ENCODE peak calls at places on chromosomes 12 and 14, in eight cellular contexts. S is GM12891, R is GM12892, F is HL-60, K is endothelial cell of umbilical vein, I is spleen, N is stomach, Z is prostate gland. C is an unnamed sample.

GRCh38 chr12:71755146-71755892 is 656 bp downstream of the RAB21 start:
- DNase-seq in F (peak; percentile 46), I (no peak), Z (peak; percentile 25), S (peak; percentile 25), N (peak; percentile 46), R (peak; percentile 27), K (peak; percentile 70), C (peak; percentile 56)

GRCh38 chr14:55416866-55417265 is 5.2 kb upstream of the ATG14 start:
- DNase-seq in R (no peak), K (no peak), F (peak; percentile 18), I (no peak), Z (no peak), N (no peak), S (no peak), C (peak; percentile 56)

GRCh38 chr12:94875525-94875924 is 128.0 kb downstream of the NDUFA12 start:
- DNase-seq in F (no peak), N (no peak), Z (peak; percentile 28), R (peak; percentile 32), S (no peak), K (peak; percentile 41), I (no peak), C (no peak)

GRCh38 chr12:58069268-58069967 is 128.1 kb downstream of the ATP23 start:
- DNase-seq in R (no peak), K (no peak), F (peak; percentile 14), Z (no peak), N (no peak), I (no peak), S (no peak), C (no peak)

GRCh38 chr12:47394070-47394469 is 311.8 kb downstream of the RPAP3 start:
- DNase-seq in R (no peak), S (no peak), N (no peak), F (no peak), Z (no peak), I (no peak), K (no peak), C (no peak)

GRCh38 chr14:35890308-35890707 is 64.2 kb downstream of the BRMS1L start:
- DNase-seq in K (no peak), I (no peak), F (no peak), R (no peak), S (no peak), Z (no peak), N (no peak), C (no peak)

GRCh38 chr12:52415870-52416750 is 10.0 kb upstream of the KRT82 start:
- DNase-seq in Z (no peak), R (no peak), I (no peak), N (no peak), S (no peak), F (no peak), K (no peak), C (peak; percentile 26)

GRCh38 chr14:88502740-88503139 is 52.1 kb downstream of the PTPN21 start:
- DNase-seq in I (no peak), Z (no peak), K (no peak), R (no peak), N (no peak), F (no peak), S (no peak), C (no peak)

GRCh38 chr14:19838433-19838832 is 34.9 kb downstream of the OR4N2 start:
- DNase-seq in S (no peak), I (no peak), F (no peak), K (no peak), Z (no peak), N (no peak), R (no peak), C (no peak)

DNA sequence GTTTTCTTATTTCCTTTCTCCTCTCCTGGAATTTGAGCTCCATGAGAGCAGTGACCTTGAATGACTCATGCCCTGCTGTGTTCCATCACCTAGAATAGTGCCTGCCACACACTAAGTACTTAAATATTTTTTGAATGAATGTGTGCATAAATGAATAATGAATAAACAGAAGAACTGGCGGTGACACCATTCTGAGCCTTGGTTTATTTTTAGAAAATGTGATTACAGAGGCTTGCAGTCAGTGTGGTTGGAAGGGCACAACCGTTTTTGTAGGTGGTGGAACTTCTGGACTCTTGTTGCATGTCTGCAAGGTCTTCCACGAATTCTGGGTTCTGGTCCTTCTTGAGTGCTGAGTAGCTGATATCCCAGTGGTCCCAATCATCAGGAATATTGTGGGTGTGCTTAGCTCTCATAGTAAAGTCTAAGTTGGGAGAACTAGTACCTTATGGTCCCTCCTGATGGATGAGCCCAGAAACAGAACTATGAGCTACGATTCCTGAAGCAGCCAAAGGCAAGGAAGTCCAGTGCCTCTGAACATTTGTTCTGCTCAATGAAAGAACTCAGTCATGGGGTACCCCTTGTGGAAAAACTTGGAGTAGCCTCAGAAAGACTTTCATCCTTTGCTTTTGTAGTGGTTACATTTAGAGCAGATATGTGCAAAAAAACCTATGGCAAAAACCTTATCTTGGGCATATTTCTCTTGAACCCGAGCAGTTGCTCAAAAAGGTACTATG is 28.8 kb upstream of the BHLHE41 start:
- DNase-seq in N (no peak), S (no peak), R (no peak), I (no peak), K (peak; percentile 88), F (no peak), Z (no peak), C (no peak)
- TF ChIP-seq POLR2AphosphoS5 in N (peak; percentile 50), S (no peak), R (no peak), I (peak; percentile 14), K (peak; percentile 54), F (no peak), Z (peak; percentile 16), C (peak; percentile 32)

DNA sequence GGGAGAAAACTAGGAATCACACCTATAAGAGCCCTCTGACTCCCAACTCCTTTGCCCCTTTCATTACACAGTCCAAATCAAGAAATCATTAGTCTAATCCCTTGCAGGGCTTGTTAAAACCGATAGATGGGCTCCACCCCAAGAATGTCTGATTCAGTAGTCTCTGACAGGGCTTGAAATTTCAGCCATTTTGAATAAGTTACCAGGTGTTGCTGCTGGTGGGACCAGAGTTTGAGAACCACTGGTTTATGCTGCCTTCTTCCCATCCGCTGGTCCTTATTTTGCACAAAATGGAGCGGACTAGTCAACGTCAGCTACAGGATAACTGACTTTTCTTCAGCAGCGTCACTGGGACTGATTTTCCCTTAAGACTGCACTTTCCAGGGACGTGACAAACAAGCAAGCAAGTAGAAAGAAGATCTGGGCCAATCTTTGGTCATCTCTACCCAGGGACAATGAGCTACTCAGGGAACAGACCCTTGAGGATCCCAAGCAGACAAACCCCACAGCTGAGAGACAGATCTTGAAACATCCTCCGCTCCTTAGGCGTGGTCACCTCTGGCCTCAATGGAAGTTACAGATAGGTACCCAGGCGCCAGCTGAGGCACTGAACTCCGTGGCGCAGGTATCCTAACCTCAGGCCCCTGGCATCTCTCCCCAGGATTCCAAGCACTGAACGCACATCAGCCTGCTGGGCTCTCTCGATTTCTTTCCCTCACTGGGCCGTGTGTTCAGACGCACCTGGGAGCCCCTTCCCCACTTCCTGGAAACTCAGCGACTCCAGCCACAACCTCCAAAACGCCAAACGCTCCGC is 900 bp downstream of the KCTD10 start:
- DNase-seq in N (no peak), F (no peak), Z (no peak), R (no peak), S (no peak), I (no peak), K (no peak), C (no peak)
- TF ChIP-seq POLR2AphosphoS5 in N (no peak), F (no peak), Z (no peak), R (no peak), S (no peak), I (no peak), K (no peak), C (no peak)

DNA sequence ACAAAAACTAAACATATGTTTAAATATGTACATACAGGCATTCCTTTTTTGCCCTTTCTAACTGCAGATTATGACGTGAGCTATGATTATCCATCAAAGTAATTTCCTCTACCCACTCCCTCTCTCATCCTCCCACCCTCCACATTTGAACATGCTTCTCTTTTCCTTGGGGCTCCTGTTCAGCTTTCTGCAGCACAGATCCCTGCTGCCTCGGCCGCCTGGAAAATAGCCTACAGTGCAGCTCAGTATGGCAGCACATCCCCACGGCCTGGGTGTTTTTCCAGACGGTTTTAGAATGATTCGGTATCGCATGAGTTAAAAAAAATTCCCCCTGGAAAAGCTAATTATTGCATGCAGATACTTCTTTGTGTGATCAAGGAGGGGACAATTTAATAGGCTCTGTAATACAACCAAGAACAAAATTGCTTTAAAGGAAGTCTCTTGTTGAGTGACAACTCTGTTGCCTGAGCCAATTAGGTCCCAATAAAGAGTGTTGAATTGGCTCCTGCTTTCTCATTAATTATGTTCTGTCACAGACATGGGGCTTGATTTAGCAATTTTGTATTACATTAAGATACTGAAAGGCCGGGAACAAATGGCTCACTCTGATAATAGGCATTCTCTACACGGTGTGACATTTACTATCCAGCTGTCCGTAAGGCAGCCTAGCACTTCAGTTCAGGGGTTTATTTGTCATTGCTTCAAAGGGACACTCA is 286.0 kb upstream of the G2E3 start:
- DNase-seq in I (no peak), Z (no peak), K (no peak), N (no peak), F (no peak), S (no peak), R (no peak), C (no peak)
- TF ChIP-seq POLR2AphosphoS5 in I (no peak), Z (no peak), K (no peak), N (no peak), F (no peak), S (no peak), R (no peak), C (no peak)

GRCh38 chr14:105489607-105490317 is 1.3 kb upstream of the TEDC1 start:
- DNase-seq in I (peak; percentile 94), N (peak; percentile 88), R (peak; percentile 80), K (peak; percentile 85), Z (peak; percentile 90), S (peak; percentile 85), F (peak; percentile 88), C (peak; percentile 93)

GRCh38 chr14:105490318-105490571 is 801 bp upstream of the TEDC1 start:
- DNase-seq in F (no peak), R (no peak), N (no peak), I (no peak), Z (no peak), K (no peak), S (no peak), C (peak; percentile 47)

GRCh38 chr14:105492051-105492965 is 1.3 kb downstream of the TEDC1 start:
- DNase-seq in F (no peak), S (no peak), K (no peak), R (no peak), N (no peak), I (peak; percentile 89), Z (no peak), C (no peak)

GRCh38 chr14:105491366-105492006 is 440 bp downstream of the TEDC1 start:
- DNase-seq in Z (no peak), N (peak; percentile 76), I (peak; percentile 94), K (peak; percentile 65), S (peak; percentile 92), R (peak; percentile 88), F (peak; percentile 90), C (peak; percentile 83)

DNA sequence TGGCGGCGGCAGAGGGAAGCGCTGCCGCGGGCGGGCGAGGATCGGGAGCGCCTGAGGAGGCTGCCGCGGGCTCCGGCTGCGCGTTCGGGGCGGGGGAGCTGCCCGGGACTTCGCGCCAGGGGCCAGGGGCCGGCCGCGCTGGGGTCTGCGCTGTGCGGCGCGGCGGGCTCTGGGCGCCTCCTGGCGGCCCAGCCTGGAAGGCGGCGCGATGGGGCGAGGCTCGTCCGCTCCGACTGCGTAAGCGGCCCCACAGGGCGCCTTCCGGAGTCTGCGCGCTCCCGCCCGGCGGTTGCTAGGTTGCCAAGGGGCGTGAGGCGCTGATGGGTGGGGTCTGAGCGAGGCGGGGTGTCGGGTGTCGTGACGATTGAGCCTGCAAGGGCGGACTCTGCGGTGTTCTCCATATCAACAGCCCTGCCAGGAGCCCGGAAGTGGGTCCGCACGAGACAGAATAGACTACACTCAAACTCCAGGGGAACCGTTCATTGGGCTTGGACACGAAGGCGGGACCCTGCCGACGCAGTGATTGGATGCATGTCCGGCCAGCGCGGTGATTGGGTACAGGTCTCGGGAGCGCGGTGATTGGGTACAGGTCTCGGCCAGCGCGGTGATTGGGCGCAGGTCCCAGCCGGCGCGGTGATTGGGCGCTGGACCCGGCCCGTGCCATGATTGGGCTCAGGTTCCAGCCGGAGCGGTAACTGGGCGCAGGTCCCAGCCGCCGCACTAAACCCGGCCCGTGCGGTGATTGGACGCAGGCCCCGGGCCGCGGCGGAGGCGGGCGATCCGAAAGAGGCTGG is at the start of gene TEDC1:
- DNase-seq in F (peak; percentile 100), R (peak; percentile 98), S (peak; percentile 97), I (peak; percentile 100), K (peak; percentile 100), N (peak; percentile 100), Z (peak; percentile 100), C (peak; percentile 99)
- TF ChIP-seq POLR2AphosphoS5 in F (peak; percentile 60), R (no peak), S (no peak), I (peak; percentile 71), K (peak; percentile 70), N (peak; percentile 43), Z (peak; percentile 97), C (peak; percentile 51)

C was measured in transverse colon.